ENCODE peak calls at places on chromosomes 5 and 9, in six cellular contexts. Q is GM12878, U is H1, E is A549, J is HCT116, F is HepG2. M is an unnamed sample.

GRCh38 chr9:93202919-93203712 is 19.2 kb downstream of the WNK2 start:
- DNase-seq in U (no peak), Q (no peak), F (no peak), E (no peak), J (no peak), M (no peak)

GRCh38 chr9:95082401-95083084 is 235.0 kb downstream of the FANCC start:
- DNase-seq in F (no peak), J (no peak), E (no peak), U (no peak), Q (no peak), M (no peak)

GRCh38 chr5:135176991-135177390 is 143.0 kb upstream of the PITX1 start:
- DNase-seq in F (no peak), J (no peak), E (no peak), Q (no peak), U (no peak), M (no peak)

GRCh38 chr9:112366591-112366990 is 13.3 kb upstream of the HSDL2 start:
- DNase-seq in U (peak), J (peak), Q (no peak), F (peak), E (no peak), M (no peak)

GRCh38 chr9:68741234-68741633 is 36.2 kb downstream of the PIP5K1B start:
- DNase-seq in F (no peak), U (no peak), E (no peak), J (no peak), Q (no peak), M (no peak)

GRCh38 chr5:135761746-135762145 is 72.7 kb upstream of the SLC25A48 start:
- DNase-seq in J (no peak), F (no peak), E (no peak), U (no peak), Q (no peak), M (no peak)

GRCh38 chr9:114908796-114909448 is 21.5 kb downstream of the TNFSF8 start:
- DNase-seq in J (no peak), U (no peak), E (no peak), Q (no peak), F (no peak), M (no peak)

GRCh38 chr5:89246252-89246651 is 363.3 kb upstream of the MEF2C start:
- DNase-seq in E (no peak), F (no peak), J (no peak), Q (no peak), U (no peak), M (no peak)

GRCh38 chr9:18795947-18796705 is 236.9 kb downstream of the SAXO1 start:
- DNase-seq in F (no peak), U (no peak), E (no peak), Q (no peak), J (no peak), M (no peak)

GRCh38 chr5:175696139-175696854 is 38.4 kb downstream of the HRH2 start:
- DNase-seq in F (no peak), J (peak), E (peak), U (peak), Q (peak), M (peak)

GRCh38 chr5:98902733-98903132 is 26.1 kb downstream of the CHD1 start:
- DNase-seq in J (no peak), U (no peak), F (no peak), E (no peak), Q (no peak), M (no peak)

GRCh38 chr5:118722165-118723020 is 266.0 kb downstream of the DTWD2 start:
- DNase-seq in E (no peak), F (no peak), J (no peak), U (no peak), Q (peak), M (no peak)

GRCh38 chr9:73023025-73023541 is 70.2 kb upstream of the ALDH1A1 start:
- DNase-seq in U (peak), Q (peak), F (peak), E (peak), J (peak), M (peak)

GRCh38 chr9:109229682-109230081 is 62.6 kb upstream of the FRRS1L start:
- DNase-seq in U (no peak), J (no peak), F (no peak), E (no peak), Q (no peak), M (no peak)

DNA sequence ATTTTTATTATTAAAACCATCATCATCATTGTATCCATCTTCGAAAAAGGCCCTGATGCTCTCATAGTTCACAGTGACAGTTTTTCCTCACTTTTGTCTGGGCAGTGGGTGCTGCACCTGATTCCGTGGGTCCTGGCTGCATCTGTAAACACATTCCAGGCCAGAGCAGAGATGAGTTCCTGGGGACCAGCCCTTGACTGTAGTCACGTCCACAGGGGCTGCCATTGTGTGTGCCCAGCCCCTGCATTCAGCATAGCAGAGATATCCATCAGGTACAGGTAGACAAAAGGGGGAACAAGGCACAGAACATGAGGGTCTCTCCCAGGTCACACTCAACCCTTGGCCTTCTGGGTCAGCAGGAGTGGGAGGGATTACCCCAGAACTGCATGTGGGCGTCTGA is 189.0 kb downstream of the NR3C1 start:
- DNase-seq in Q (no peak), U (no peak), F (no peak), J (no peak), E (no peak), M (no peak)
- TF ChIP-seq POLR2A in Q (peak), U (no peak), F (no peak), J (no peak), E (no peak), M (no peak)

GRCh38 chr5:37208883-37209808 is 40.0 kb downstream of the CPLANE1 start:
- DNase-seq in U (no peak), J (no peak), F (no peak), E (no peak), Q (no peak), M (no peak)
- H3K4me3 ChIP-seq in U (no peak), J (no peak), F (no peak), E (no peak), Q (no peak), M (no peak)

GRCh38 chr9:120717194-120717593 is 2.9 kb upstream of the MEGF9 start:
- DNase-seq in E (no peak), F (no peak), Q (no peak), U (no peak), J (no peak), M (no peak)
- TF ChIP-seq MAX in E (no peak), F (no peak), Q (no peak), U (no peak), J (no peak), M (no peak)

GRCh38 chr5:112717506-112718082 is 20.1 kb upstream of the APC start:
- DNase-seq in U (no peak), Q (no peak), E (no peak), J (no peak), F (no peak), M (no peak)

GRCh38 chr5:112720576-112720975 is 17.1 kb upstream of the APC start:
- DNase-seq in J (no peak), E (no peak), F (no peak), U (no peak), Q (no peak), M (no peak)

DNA sequence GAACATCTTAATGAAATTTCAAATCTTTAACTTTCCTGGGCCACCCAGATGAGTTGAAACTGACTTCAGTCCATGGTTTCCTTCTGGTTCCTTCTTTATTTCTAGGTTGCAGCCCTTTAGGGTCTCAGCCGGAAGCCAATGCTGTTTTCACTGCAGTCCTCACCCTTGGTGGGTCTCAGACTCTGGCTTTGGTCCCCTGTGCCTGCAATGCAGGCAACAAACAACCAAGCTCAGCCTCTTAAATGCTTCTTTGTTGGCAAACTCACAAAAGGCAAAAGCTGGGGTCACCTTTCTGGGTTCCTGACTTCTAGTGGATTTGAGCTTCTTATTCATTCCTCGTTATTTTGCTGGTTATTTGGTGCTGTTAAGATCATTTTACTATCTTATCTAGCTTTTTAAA is 19.3 kb upstream of the APC start:
- DNase-seq in F (no peak), J (no peak), Q (no peak), E (no peak), U (no peak), M (no peak)
- TF ChIP-seq POLR2A in F (no peak), J (no peak), Q (no peak), E (no peak), U (no peak), M (no peak)

GRCh38 chr5:35781181-35781580 is 75.5 kb upstream of the IL7R start:
- DNase-seq in U (no peak), J (no peak), E (no peak), Q (no peak), F (no peak), M (no peak)
- H3K4me3 ChIP-seq in U (no peak), J (no peak), E (no peak), Q (no peak), F (no peak), M (no peak)

DNA sequence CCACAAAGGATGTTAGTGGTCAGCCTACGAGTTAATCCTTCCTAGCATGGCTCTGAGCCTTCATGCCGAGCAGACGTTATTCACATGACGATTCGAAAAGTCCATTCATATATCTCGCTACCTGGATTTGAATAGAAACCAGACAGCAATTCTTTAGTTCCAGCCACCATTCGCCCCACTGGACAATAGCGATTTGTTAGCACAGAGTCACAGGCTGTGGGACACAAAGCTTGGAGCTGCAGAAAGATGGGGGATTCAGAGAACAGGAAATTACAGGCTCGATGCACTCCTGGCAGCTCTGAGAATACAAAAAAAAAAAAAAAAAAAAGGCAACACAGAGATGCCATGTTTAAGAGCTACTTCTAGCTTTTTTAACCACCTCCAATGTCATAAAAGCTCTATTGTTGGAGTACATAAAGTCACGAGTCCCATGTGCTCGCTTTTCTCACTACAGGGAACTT is 110.7 kb downstream of the NR6A1 start:
- DNase-seq in J (no peak), Q (peak), F (peak), E (no peak), U (no peak), M (peak)
- TF ChIP-seq MAX in J (no peak), Q (no peak), F (no peak), E (no peak), U (no peak), M (peak)

GRCh38 chr5:154445422-154446182 is at the start of gene SAP30L:
- DNase-seq in F (peak), U (peak), Q (peak), E (peak), J (peak), M (peak)
- TF ChIP-seq POLR2A in F (peak), U (no peak), Q (peak), E (peak), J (peak), M (peak)

DNA sequence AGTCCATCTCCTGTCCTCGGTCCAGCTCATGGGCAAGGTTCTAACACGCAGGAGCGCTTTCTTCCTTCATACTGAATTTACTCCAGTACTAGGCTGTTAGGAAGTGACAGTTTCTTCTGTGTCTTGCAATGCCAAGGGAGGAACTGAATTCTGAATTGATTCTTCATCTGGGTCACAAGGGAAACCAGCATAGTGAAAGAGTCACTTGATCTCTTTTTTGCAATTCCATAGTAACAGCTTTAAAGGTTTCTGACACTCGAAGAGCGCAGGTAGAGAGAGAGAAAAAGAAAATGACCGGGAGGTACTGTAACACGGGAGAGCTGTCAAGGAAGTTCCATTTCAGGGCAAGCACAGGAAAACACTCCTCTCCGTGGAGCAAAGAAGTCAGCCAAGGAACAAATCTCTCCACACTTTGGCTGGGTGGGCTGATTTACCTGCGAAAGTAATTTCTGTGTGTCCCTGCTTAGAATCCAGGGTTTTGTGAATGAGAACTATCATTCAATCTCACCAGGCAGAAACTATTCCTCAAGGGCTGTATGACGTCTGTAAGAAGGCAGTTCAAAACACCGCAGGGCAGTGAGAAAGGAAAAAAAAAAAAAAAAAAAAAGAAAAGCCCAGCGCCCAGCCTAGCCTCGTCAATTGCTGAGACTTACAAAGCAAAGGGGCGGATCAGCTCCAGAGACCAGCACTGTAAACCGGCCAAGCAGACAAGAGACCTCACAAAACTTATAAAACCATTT is 617.8 kb downstream of the PDE4D start:
- DNase-seq in F (no peak), Q (no peak), E (no peak), J (no peak), U (no peak), M (peak)
- H3K4me3 ChIP-seq in F (no peak), Q (no peak), E (peak), J (no peak), U (peak), M (peak)

M was measured in NB4.